ENCODE peak calls at places on chromosome 18, in seven cellular contexts. T, P, U, O, W, L and K are unnamed samples.

GRCh38 chr18:58848685-58849084 is 16.0 kb upstream of the ZNF532 start:
- DNase-seq in P (peak; percentile 91), U (no peak), W (no peak), L (no peak), T (no peak), O (no peak), K (no peak)

GRCh38 chr18:77346446-77346845 is 96.8 kb downstream of the GALR1 start:
- DNase-seq in P (peak; percentile 27), L (no peak), O (no peak), W (no peak), U (no peak), T (no peak), K (no peak)

GRCh38 chr18:58529714-58530354 is 99.1 kb downstream of the ALPK2 start:
- DNase-seq in L (peak; percentile 58), W (peak; percentile 57), T (no peak), P (peak; percentile 53), O (no peak), U (no peak), K (peak; percentile 71)

GRCh38 chr18:46497129-46497528 is 159.9 kb downstream of the LOXHD1 start:
- DNase-seq in P (peak; percentile 14), U (no peak), L (peak; percentile 15), T (no peak), W (no peak), O (no peak), K (no peak)

GRCh38 chr18:26436176-26437031 is 111.9 kb downstream of the KCTD1 start:
- DNase-seq in T (no peak), W (no peak), P (peak; percentile 87), O (no peak), L (no peak), U (no peak), K (no peak)

GRCh38 chr18:8623549-8624106 is 14.4 kb downstream of the RAB12 start:
- DNase-seq in W (peak; percentile 51), U (no peak), L (peak; percentile 64), T (no peak), P (no peak), O (peak; percentile 72), K (no peak)

GRCh38 chr18:32351014-32351413 is 119.7 kb downstream of the GAREM1 start:
- DNase-seq in L (no peak), W (no peak), T (no peak), P (peak; percentile 75), U (no peak), O (no peak), K (no peak)

GRCh38 chr18:10476430-10476829 is 22.0 kb downstream of the APCDD1 start:
- DNase-seq in O (no peak), L (no peak), W (no peak), U (no peak), T (no peak), P (peak; percentile 83), K (no peak)

GRCh38 chr18:32441536-32441935 is 29.1 kb downstream of the GAREM1 start:
- DNase-seq in W (peak; percentile 39), U (no peak), P (peak; percentile 66), O (no peak), L (no peak), T (no peak), K (no peak)

GRCh38 chr18:46319793-46320192 is 215.6 kb downstream of the HAUS1 start:
- DNase-seq in T (no peak), P (peak; percentile 55), L (no peak), W (no peak), U (no peak), O (no peak), K (no peak)

GRCh38 chr18:49980869-49981268 is 167.5 kb upstream of the ACAA2 start:
- DNase-seq in O (no peak), T (no peak), L (no peak), P (no peak), W (no peak), U (no peak), K (no peak)

GRCh38 chr18:57951110-57951796 is 92.8 kb upstream of the NEDD4L start:
- DNase-seq in T (no peak), P (no peak), O (no peak), W (no peak), L (no peak), U (no peak), K (no peak)

GRCh38 chr18:24811963-24812681 is 351.7 kb downstream of the HRH4 start:
- DNase-seq in O (no peak), P (no peak), U (no peak), L (no peak), W (no peak), T (no peak), K (no peak)

GRCh38 chr18:47250415-47251046 is 929 bp downstream of the SKOR2 start:
- DNase-seq in T (no peak), L (no peak), U (no peak), P (no peak), O (no peak), W (no peak), K (no peak)

GRCh38 chr18:6624729-6625308 is 104.7 kb upstream of the ARHGAP28 start:
- DNase-seq in W (no peak), L (no peak), O (no peak), U (no peak), T (no peak), P (peak; percentile 81), K (no peak)

GRCh38 chr18:68428026-68428425 is 286.9 kb downstream of the TMX3 start:
- DNase-seq in L (no peak), W (no peak), O (no peak), P (peak; percentile 95), T (no peak), U (no peak), K (no peak)

GRCh38 chr18:58541137-58541788 is 87.6 kb downstream of the ALPK2 start:
- DNase-seq in P (peak; percentile 32), W (no peak), U (peak; percentile 61), L (no peak), T (no peak), O (no peak), K (peak; percentile 62)

GRCh38 chr18:27467073-27467472 is 282.0 kb upstream of the CHST9 start:
- DNase-seq in W (no peak), T (no peak), U (no peak), P (no peak), O (no peak), L (no peak), K (no peak)

GRCh38 chr18:50507120-50507590 is 52.7 kb upstream of the MAPK4 start:
- DNase-seq in P (peak; percentile 1), L (peak; percentile 15), U (peak; percentile 60), O (peak; percentile 62), W (peak; percentile 46), T (peak; percentile 31), K (no peak)

GRCh38 chr18:75111673-75112485 is 97.1 kb downstream of the PTGR3 start:
- DNase-seq in P (no peak), U (no peak), L (no peak), T (no peak), O (no peak), W (no peak), K (no peak)
- H3K27ac ChIP-seq in P (no peak overlapping the region), U (no peak overlapping the region), L (no peak overlapping the region), T (no peak overlapping the region), O (no peak overlapping the region), W (no peak overlapping the region), K (no peak overlapping the region)

GRCh38 chr18:22831441-22831904 is 101.7 kb upstream of the RBBP8 start:
- DNase-seq in L (no peak), O (no peak), T (no peak), P (peak; percentile 94), W (no peak), U (no peak), K (no peak)
- H3K27ac ChIP-seq in L (no peak overlapping the region), O (no peak overlapping the region), T (no peak overlapping the region), P (no peak overlapping the region), W (no peak overlapping the region), U (no peak overlapping the region), K (no peak overlapping the region)

GRCh38 chr18:11795916-11796315 is 55.3 kb upstream of the CHMP1B start:
- DNase-seq in T (no peak), W (no peak), O (no peak), P (no peak), L (no peak), U (no peak), K (no peak)
- H3K27ac ChIP-seq in T (no peak overlapping the region), W (no peak overlapping the region), O (no peak overlapping the region), P (no peak overlapping the region), L (no peak overlapping the region), U (no peak overlapping the region), K (no peak overlapping the region)

GRCh38 chr18:13434854-13435253 is 216.3 kb downstream of the LDLRAD4 start:
- DNase-seq in L (no peak), O (no peak), U (no peak), T (no peak), P (no peak), W (no peak), K (no peak)

GRCh38 chr18:13433685-13434084 is 215.1 kb downstream of the LDLRAD4 start:
- DNase-seq in O (no peak), W (no peak), U (no peak), P (no peak), L (no peak), T (no peak), K (no peak)

GRCh38 chr18:13437034-13437433 is 218.5 kb downstream of the LDLRAD4 start:
- DNase-seq in L (no peak), T (no peak), U (no peak), P (peak; percentile 54), O (no peak), W (no peak), K (no peak)

GRCh38 chr18:13436596-13436995 is 218.0 kb downstream of the LDLRAD4 start:
- DNase-seq in P (no peak), U (no peak), T (no peak), O (no peak), L (no peak), W (no peak), K (peak; percentile 53)

GRCh38 chr18:13435596-13436333 is 217.2 kb downstream of the LDLRAD4 start:
- DNase-seq in U (no peak), L (no peak), O (no peak), T (no peak), W (peak; percentile 75), P (peak; percentile 91), K (no peak)
- H3K27ac ChIP-seq in U (no peak overlapping the region), L (peak overlapping the region; percentile 4), O (no peak overlapping the region), T (no peak overlapping the region), W (peak overlapping the region; percentile 97), P (no peak overlapping the region), K (peak overlapping the region; percentile 84)